ENCODE peak calls at places on chromosomes 13 and 19, in seven cellular contexts. S, F, G, A, I, M and L are unnamed samples.

GRCh38 chr19:10872551-10873107 is 1.3 kb downstream of the CARM1 start:
- DNase-seq in S (peak), F (no peak), G (no peak), A (no peak), I (no peak), M (no peak), L (no peak)

GRCh38 chr13:61294467-61295186 is 121.0 kb downstream of the PCDH20 start:
- DNase-seq in S (no peak), F (no peak), G (no peak), A (no peak), I (no peak), M (no peak), L (no peak)

GRCh38 chr19:48770223-48770622 is 14.9 kb downstream of the FGF21 start:
- DNase-seq in S (no peak), F (no peak), G (no peak), A (peak), I (no peak), M (no peak), L (peak)

GRCh38 chr13:77333521-77334083 is 6.7 kb upstream of the MYCBP2 start:
- DNase-seq in S (no peak), F (no peak), G (no peak), A (no peak), I (no peak), M (no peak), L (no peak)

GRCh38 chr13:40152145-40152544 is 496.7 kb downstream of the COG6 start:
- DNase-seq in S (no peak), F (no peak), G (no peak), A (no peak), I (peak), M (peak), L (peak)

GRCh38 chr19:44735011-44735410 is 13.5 kb upstream of the BCL3 start:
- DNase-seq in S (no peak), F (no peak), G (no peak), A (no peak), I (no peak), M (no peak), L (no peak)

GRCh38 chr13:72839831-72840426 is 58.0 kb downstream of the PIBF1 start:
- DNase-seq in S (peak), F (no peak), G (peak), A (peak), I (peak), M (peak), L (peak)

GRCh38 chr13:47299316-47299715 is 402.5 kb upstream of the HTR2A start:
- DNase-seq in S (no peak), F (no peak), G (no peak), A (no peak), I (no peak), M (peak), L (peak)

GRCh38 chr13:112875627-112876026 is 93.4 kb upstream of the MCF2L start:
- DNase-seq in S (no peak), F (no peak), G (no peak), A (no peak), I (no peak), M (no peak), L (no peak)

GRCh38 chr19:55080915-55081772 is 5.5 kb downstream of the EPS8L1 start:
- DNase-seq in S (peak), F (peak), G (peak), A (no peak), I (peak), M (peak), L (peak)

GRCh38 chr19:6738726-6739389 is 622 bp upstream of the TRIP10 start:
- DNase-seq in S (peak), F (no peak), G (peak), A (no peak), I (peak), M (peak), L (peak)

GRCh38 chr19:15417699-15418098 is 1.1 kb downstream of the AKAP8L start:
- DNase-seq in S (no peak), F (no peak), G (peak), A (no peak), I (peak), M (peak), L (peak)